ENCODE peak calls at places on chromosomes 11 and 22, in six cellular contexts. Z, J, I, H, F and O are unnamed samples.

GRCh38 chr11:75311858-75312288 is 39.6 kb downstream of the ARRB1 start:
- DNase-seq in I (peak; percentile 79), Z (no peak), J (peak; percentile 35), F (peak; percentile 84), H (peak; percentile 63), O (no peak)

GRCh38 chr11:87122852-87123251 is 85.1 kb downstream of the TMEM135 start:
- DNase-seq in J (no peak), Z (no peak), I (no peak), H (no peak), F (no peak), O (no peak)

GRCh38 chr11:118691926-118692830 is 12.7 kb upstream of the TREH start:
- DNase-seq in F (peak; percentile 55), H (no peak), I (no peak), J (no peak), Z (peak; percentile 31), O (no peak)

GRCh38 chr11:124219126-124219525 is 21.8 kb upstream of the OR8G1 start:
- DNase-seq in J (no peak), F (peak; percentile 25), Z (peak; percentile 6), H (no peak), I (no peak), O (no peak)

GRCh38 chr22:31079095-31079642 is 1.9 kb upstream of the SMTN start:
- DNase-seq in H (no peak), J (peak; percentile 77), I (no peak), F (no peak), Z (no peak), O (no peak)

GRCh38 chr11:126669416-126669815 is 313.9 kb downstream of the ST3GAL4 start:
- DNase-seq in I (no peak), F (no peak), H (no peak), J (no peak), Z (peak; percentile 61), O (no peak)

GRCh38 chr11:101267654-101268053 is 138.0 kb upstream of the PGR start:
- DNase-seq in I (no peak), Z (no peak), H (no peak), J (no peak), F (no peak), O (no peak)

GRCh38 chr22:45149671-45150070 is 14.1 kb upstream of the NUP50 start:
- DNase-seq in J (no peak), H (no peak), F (peak; percentile 44), I (no peak), Z (no peak), O (no peak)

GRCh38 chr11:126337472-126338241 is 17.8 kb upstream of the ST3GAL4 start:
- DNase-seq in F (no peak), Z (no peak), J (no peak), H (no peak), I (peak; percentile 24), O (no peak)

GRCh38 chr11:58259983-58260382 is 8.1 kb downstream of the OR10W1 start:
- DNase-seq in J (no peak), F (no peak), I (no peak), H (no peak), Z (no peak), O (no peak)

GRCh38 chr11:78079232-78080083 is at the start of gene NDUFC2:
- DNase-seq in F (peak; percentile 88), Z (peak; percentile 75), J (peak; percentile 81), I (peak; percentile 74), H (peak; percentile 63), O (peak; percentile 70)

GRCh38 chr11:70498976-70499801 is 100.9 kb downstream of the CTTN start:
- DNase-seq in F (no peak), I (peak; percentile 24), Z (no peak), H (no peak), J (no peak), O (no peak)

GRCh38 chr11:36421546-36422155 is 88.4 kb downstream of the TRAF6 start:
- DNase-seq in H (no peak), F (peak; percentile 44), I (no peak), Z (peak; percentile 38), J (no peak), O (no peak)

GRCh38 chr22:28001171-28001835 is 82.2 kb upstream of the PITPNB start:
- DNase-seq in J (no peak), I (no peak), F (no peak), Z (no peak), H (no peak), O (no peak)

GRCh38 chr22:48342016-48342415 is 1485.7 kb downstream of the BRD1 start:
- DNase-seq in F (no peak), I (no peak), Z (no peak), J (no peak), H (no peak), O (no peak)

GRCh38 chr11:74487875-74488274 is 5.6 kb downstream of the LIPT2 start:
- DNase-seq in J (no peak), I (no peak), H (no peak), F (peak; percentile 24), Z (no peak), O (no peak)

GRCh38 chr11:59810189-59810910 is at the start of gene MRPL16:
- DNase-seq in F (peak; percentile 92), I (peak; percentile 88), J (peak; percentile 94), Z (peak; percentile 81), H (peak; percentile 82), O (peak; percentile 79)
- TF ChIP-seq CTCF in F (peak; percentile 2), I (peak; percentile 40), J (peak; percentile 63), Z (no peak), H (no peak), O (no peak)

GRCh38 chr11:7537260-7537659 is 23.5 kb downstream of the PPFIBP2 start:
- DNase-seq in J (no peak), I (no peak), H (no peak), Z (no peak), F (no peak), O (no peak)

GRCh38 chr11:7538466-7539454 is 25.0 kb downstream of the PPFIBP2 start:
- DNase-seq in I (no peak), H (peak; percentile 53), Z (no peak), J (no peak), F (no peak), O (no peak)

GRCh38 chr11:7538023-7538422 is 24.2 kb downstream of the PPFIBP2 start:
- DNase-seq in I (no peak), F (no peak), J (no peak), Z (no peak), H (peak; percentile 82), O (no peak)

GRCh38 chr11:7534030-7534378 is 20.2 kb downstream of the PPFIBP2 start:
- DNase-seq in H (no peak), J (no peak), F (no peak), Z (no peak), I (no peak), O (no peak)

DNA sequence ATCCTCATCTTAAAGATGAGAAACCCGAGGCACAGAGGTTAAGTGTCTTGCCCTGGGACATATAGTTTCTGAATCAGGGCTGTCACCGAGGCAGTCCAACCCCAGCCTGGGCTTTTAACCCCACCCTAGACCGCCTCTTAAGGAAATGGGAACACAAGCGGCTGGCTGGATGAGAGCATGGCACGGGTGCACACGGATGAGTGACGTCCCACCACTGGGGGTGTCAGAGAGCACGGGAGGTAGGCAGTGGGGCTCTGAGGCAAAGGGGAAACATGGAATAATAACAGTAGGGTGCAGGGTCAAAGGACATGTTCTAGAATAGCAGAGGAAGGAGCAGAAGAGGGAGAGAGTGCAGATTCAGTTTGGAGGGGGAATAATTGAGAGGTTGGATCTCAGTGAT is 22.3 kb downstream of the PPFIBP2 start:
- DNase-seq in J (no peak), F (no peak), H (no peak), Z (no peak), I (no peak), O (peak; percentile 22)
- TF ChIP-seq CTCF in J (no peak), F (peak; percentile 2), H (no peak), Z (no peak), I (peak; percentile 26), O (no peak)

GRCh38 chr22:20021196-20022181 is 579 bp downstream of the TANGO2 start:
- DNase-seq in H (peak; percentile 57), F (peak; percentile 40), Z (peak; percentile 46), I (peak; percentile 81), J (peak; percentile 58), O (no peak)
- TF ChIP-seq CTCF in H (no peak), F (no peak), Z (no peak), I (no peak), J (no peak), O (no peak)

GRCh38 chr11:67541198-67541597 is 18.0 kb upstream of the CABP2 start:
- DNase-seq in H (no peak), I (no peak), J (no peak), Z (no peak), F (no peak), O (no peak)
- TF ChIP-seq CTCF in H (no peak), I (no peak), J (no peak), Z (no peak), F (no peak), O (no peak)

GRCh38 chr11:83317757-83318548 is 31.8 kb upstream of the CCDC90B start:
- DNase-seq in F (no peak), J (no peak), I (no peak), H (no peak), Z (no peak), O (no peak)
- TF ChIP-seq CTCF in F (no peak), J (no peak), I (no peak), H (no peak), Z (no peak), O (no peak)

GRCh38 chr11:134391170-134391569 is 20.9 kb downstream of the B3GAT1 start:
- DNase-seq in J (no peak), Z (no peak), H (no peak), F (no peak), I (no peak), O (no peak)
- TF ChIP-seq CTCF in J (no peak), Z (no peak), H (no peak), F (no peak), I (peak; percentile 48), O (no peak)

GRCh38 chr11:15300282-15300681 is 185.6 kb downstream of the INSC start:
- DNase-seq in J (no peak), I (no peak), F (no peak), H (no peak), Z (no peak), O (no peak)
- TF ChIP-seq CTCF in J (no peak), I (no peak), F (no peak), H (no peak), Z (no peak), O (no peak)

GRCh38 chr11:18253222-18253621 is 4.8 kb upstream of the SAA2 start:
- DNase-seq in J (no peak), H (no peak), I (no peak), F (no peak), Z (no peak), O (no peak)
- TF ChIP-seq CTCF in J (no peak), H (no peak), I (no peak), F (no peak), Z (no peak), O (no peak)

GRCh38 chr11:7690648-7691047 is 15.6 kb downstream of the OVCH2 start:
- DNase-seq in I (no peak), Z (no peak), F (peak; percentile 64), H (no peak), J (no peak), O (no peak)
- TF ChIP-seq CTCF in I (peak; percentile 58), Z (no peak), F (peak; percentile 14), H (no peak), J (no peak), O (no peak)

GRCh38 chr11:109644158-109644557 is 222.2 kb downstream of the C11orf87 start:
- DNase-seq in I (peak; percentile 67), J (no peak), H (peak; percentile 35), Z (no peak), F (no peak), O (no peak)

GRCh38 chr11:109641549-109641948 is 219.6 kb downstream of the C11orf87 start:
- DNase-seq in F (peak; percentile 55), Z (peak; percentile 47), I (no peak), H (no peak), J (no peak), O (peak; percentile 46)
- TF ChIP-seq CTCF in F (peak; percentile 21), Z (no peak), I (no peak), H (no peak), J (no peak), O (no peak)